ENCODE peak calls at places on chromosome 19, in ten cellular contexts. U, N, G, E, F, X, O, L, W and Z are unnamed samples.

GRCh38 chr19:41249707-41250423 is 14.3 kb upstream of the HNRNPUL1 start:
- DNase-seq in N (peak; percentile 58), L (no peak), X (no peak), U (no peak), G (no peak), F (no peak), W (no peak), E (no peak), O (no peak), Z (no peak)

GRCh38 chr19:12840091-12841079 is 2.1 kb downstream of the MAST1 start:
- DNase-seq in N (peak; percentile 85), L (peak; percentile 28), O (peak; percentile 34), W (peak; percentile 71), U (no peak), E (peak; percentile 62), G (peak; percentile 44), X (no peak), F (peak; percentile 42), Z (peak; percentile 71)

GRCh38 chr19:18639706-18640105 is 2.9 kb downstream of the KLHL26 start:
- DNase-seq in F (no peak), L (no peak), U (no peak), N (no peak), O (no peak), X (no peak), E (peak; percentile 66), W (no peak), G (no peak), Z (no peak)

GRCh38 chr19:45468159-45468651 is 409 bp downstream of the FOSB start:
- DNase-seq in U (peak; percentile 81), X (no peak), F (no peak), G (peak; percentile 47), O (no peak), N (no peak), L (peak; percentile 40), W (peak; percentile 35), E (no peak), Z (peak; percentile 53)

GRCh38 chr19:19115954-19116353 is 22.3 kb downstream of the TMEM161A start:
- DNase-seq in F (no peak), O (no peak), W (peak; percentile 29), G (no peak), L (no peak), N (no peak), X (peak; percentile 73), U (no peak), E (no peak), Z (peak; percentile 19)

GRCh38 chr19:45613926-45614725 is 12.1 kb upstream of the GPR4 start:
- DNase-seq in X (no peak), W (peak; percentile 31), F (no peak), N (peak; percentile 95), E (peak; percentile 87), U (no peak), O (no peak), G (no peak), L (peak; percentile 84), Z (no peak)

GRCh38 chr19:15776991-15777787 is 10.3 kb upstream of the OR10H5 start:
- DNase-seq in O (no peak), W (no peak), X (no peak), N (no peak), U (no peak), G (no peak), E (no peak), L (no peak), F (no peak), Z (no peak)

GRCh38 chr19:38682872-38683392 is 35.5 kb downstream of the ACTN4 start:
- DNase-seq in F (no peak), X (no peak), N (no peak), W (no peak), O (no peak), L (no peak), G (no peak), U (no peak), E (no peak), Z (no peak)

GRCh38 chr19:47713046-47714021 is at the start of gene EHD2:
- DNase-seq in N (no peak), W (peak; percentile 59), X (no peak), F (peak; percentile 81), O (no peak), E (peak; percentile 87), L (peak; percentile 80), G (peak; percentile 87), U (peak; percentile 90), Z (peak; percentile 36)

GRCh38 chr19:18304496-18305312 is 18.2 kb downstream of the LSM4 start:
- DNase-seq in E (peak; percentile 88), L (peak; percentile 88), N (no peak), U (peak; percentile 97), W (peak; percentile 80), X (peak; percentile 87), F (peak; percentile 95), O (no peak), G (peak; percentile 88), Z (peak; percentile 68)

GRCh38 chr19:40745402-40745780 is 4.9 kb downstream of the ACTMAP start:
- DNase-seq in U (no peak), O (no peak), L (no peak), X (no peak), N (no peak), F (no peak), W (no peak), E (peak; percentile 61), G (no peak), Z (no peak)

GRCh38 chr19:44648536-44649370 is 5.0 kb downstream of the PVR start:
- DNase-seq in W (no peak), L (peak; percentile 86), O (no peak), U (no peak), N (peak; percentile 50), F (peak; percentile 67), G (no peak), E (peak; percentile 82), X (peak; percentile 71), Z (peak; percentile 88)

GRCh38 chr19:1170938-1171754 is 2.9 kb downstream of the SBNO2 start:
- DNase-seq in N (peak; percentile 53), G (no peak), X (no peak), E (peak; percentile 42), W (no peak), O (no peak), L (no peak), U (no peak), F (no peak), Z (no peak)

GRCh38 chr19:1171755-1172352 is 2.2 kb downstream of the SBNO2 start:
- DNase-seq in W (peak; percentile 32), N (peak; percentile 63), L (no peak), F (no peak), X (no peak), G (no peak), E (no peak), U (no peak), O (no peak), Z (no peak)

GRCh38 chr19:1168877-1169791 is 4.9 kb downstream of the SBNO2 start:
- DNase-seq in X (peak; percentile 89), F (no peak), N (peak; percentile 78), G (peak; percentile 72), L (peak; percentile 42), U (no peak), W (peak; percentile 82), E (peak; percentile 86), O (no peak), Z (no peak)

GRCh38 chr19:1168562-1168873 is 5.5 kb downstream of the SBNO2 start:
- DNase-seq in G (no peak), W (no peak), U (no peak), E (no peak), O (no peak), F (no peak), L (no peak), N (no peak), X (no peak), Z (no peak)

DNA sequence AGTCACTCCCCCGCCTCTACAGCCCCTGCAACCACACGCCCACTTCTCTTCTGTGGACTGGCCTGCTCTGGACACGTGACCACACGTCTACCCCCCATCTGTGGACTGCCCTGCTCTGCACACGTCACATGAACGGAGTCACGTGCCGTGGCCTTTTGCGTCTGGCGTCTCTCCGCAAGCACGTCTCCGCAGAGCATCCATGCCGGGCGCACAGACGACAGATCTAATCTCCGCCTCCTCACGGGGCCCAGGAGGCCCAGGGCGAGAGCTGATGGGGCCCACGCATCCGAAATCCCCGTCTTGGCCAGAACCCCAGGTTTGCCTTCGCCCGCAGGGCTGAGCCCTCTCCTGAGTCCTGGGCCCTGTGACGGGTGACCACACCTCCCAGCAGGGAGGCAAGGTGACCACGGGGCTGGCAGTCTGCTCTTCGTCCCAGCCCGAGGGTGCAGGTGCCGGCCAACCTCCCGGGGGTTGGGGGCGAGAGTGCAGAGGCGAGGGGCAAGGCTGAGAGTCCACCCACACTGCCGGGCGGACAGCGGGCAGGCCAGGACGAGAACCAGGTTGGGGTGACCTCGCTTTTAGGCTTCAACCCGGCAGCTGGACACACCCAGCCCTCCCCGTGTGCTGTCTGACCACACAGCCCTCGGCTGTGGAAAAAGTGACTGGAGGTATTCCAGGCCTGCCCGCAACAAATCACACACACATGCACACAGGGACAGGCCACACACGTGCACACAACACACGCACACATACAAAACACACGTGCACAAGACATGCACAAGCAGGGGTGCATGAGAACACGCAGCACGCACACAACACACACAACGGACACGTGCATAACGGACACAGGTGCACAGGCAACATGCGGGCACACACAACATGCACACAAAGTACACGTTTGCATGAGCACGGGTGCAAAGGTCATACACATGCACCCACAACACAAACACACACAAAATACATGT is 3.9 kb downstream of the SBNO2 start:
- DNase-seq in U (no peak), O (no peak), L (no peak), G (peak; percentile 89), N (peak; percentile 85), X (peak; percentile 56), E (peak; percentile 88), F (peak; percentile 67), W (peak; percentile 56), Z (peak; percentile 53)
- H3K36me3 ChIP-seq in U (peaks cover 23% of the 10 kb centered on the region), O (peaks cover 5% of the 10 kb centered on the region), L (peaks cover 48% of the 10 kb centered on the region), G (no peaks in the 10 kb centered on the region), N (no peaks in the 10 kb centered on the region), X (no peaks in the 10 kb centered on the region), E (peaks cover 22% of the 10 kb centered on the region), F (no peaks in the 10 kb centered on the region), W (peaks cover 23% of the 10 kb centered on the region), Z (no peaks in the 10 kb centered on the region)

DNA sequence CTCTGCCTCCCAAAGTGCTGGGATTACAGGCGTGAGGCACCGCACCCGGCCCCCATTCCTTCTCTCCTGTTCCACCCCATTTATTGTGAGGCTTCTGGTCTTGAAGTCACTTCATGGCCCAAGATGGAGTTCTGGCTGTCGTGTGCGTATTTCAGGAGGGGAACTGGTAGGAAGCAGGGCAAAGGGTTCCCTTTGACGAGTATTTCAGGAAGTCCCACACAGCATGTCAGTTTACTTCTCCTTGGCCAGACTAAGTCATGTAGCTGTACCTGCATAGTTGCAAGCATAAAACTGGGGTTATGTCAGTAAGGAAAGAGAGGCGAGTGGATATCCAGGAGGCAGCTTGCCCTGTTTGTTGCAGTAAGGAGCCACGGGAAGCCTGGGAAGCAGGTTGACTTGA is 10.1 kb downstream of the WDR62 start:
- DNase-seq in O (no peak), F (no peak), X (no peak), W (no peak), N (no peak), U (no peak), G (no peak), E (no peak), L (no peak), Z (no peak)
- H3K36me3 ChIP-seq in O (peaks cover 67% of the 10 kb centered on the region), F (no peaks in the 10 kb centered on the region), X (no peaks in the 10 kb centered on the region), W (no peaks in the 10 kb centered on the region), N (peaks cover 8% of the 10 kb centered on the region), U (no peaks in the 10 kb centered on the region), G (no peaks in the 10 kb centered on the region), E (peaks cover 13% of the 10 kb centered on the region), L (peaks cover 84% of the 10 kb centered on the region), Z (no peaks in the 10 kb centered on the region)

GRCh38 chr19:3976495-3977241 is 5.8 kb upstream of the DAPK3 start:
- DNase-seq in F (no peak), W (no peak), O (no peak), G (no peak), E (no peak), U (no peak), X (peak; percentile 47), N (no peak), L (no peak), Z (peak; percentile 81)
- H3K36me3 ChIP-seq in F (peaks cover 68% of the 10 kb centered on the region), W (peaks cover 68% of the 10 kb centered on the region), O (peaks cover 66% of the 10 kb centered on the region), G (no peaks in the 10 kb centered on the region), E (peaks cover 55% of the 10 kb centered on the region), U (peaks cover 67% of the 10 kb centered on the region), X (peaks cover 52% of the 10 kb centered on the region), N (peaks cover 15% of the 10 kb centered on the region), L (peaks cover 74% of the 10 kb centered on the region), Z (peaks cover 62% of the 10 kb centered on the region)

GRCh38 chr19:1232231-1232637 is 5.6 kb downstream of the CBARP start:
- DNase-seq in F (no peak), X (no peak), E (no peak), W (no peak), U (no peak), L (no peak), N (no peak), G (no peak), O (no peak), Z (peak; percentile 70)
- H3K36me3 ChIP-seq in F (peaks cover 11% of the 10 kb centered on the region), X (no peaks in the 10 kb centered on the region), E (peaks cover 25% of the 10 kb centered on the region), W (peaks cover 12% of the 10 kb centered on the region), U (peaks cover 16% of the 10 kb centered on the region), L (peaks cover 20% of the 10 kb centered on the region), N (no peaks in the 10 kb centered on the region), G (no peaks in the 10 kb centered on the region), O (peaks cover 38% of the 10 kb centered on the region), Z (peaks cover 13% of the 10 kb centered on the region)